ENCODE peak calls at places on chromosomes 3 and 15, in four cellular contexts. One of them, this sample, is unnamed.

GRCh38 chr3:78275420-78275852 is 1235.5 kb downstream of the ROBO2 start:
- DNase-seq in HepG2: no peak
- DNase-seq in K562: no peak
- DNase-seq in GM12891: no peak
- DNase-seq in this sample: no peak

GRCh38 chr3:168493412-168494205 is 397.9 kb upstream of the GOLIM4 start:
- DNase-seq in K562: no peak
- DNase-seq in HepG2: no peak
- DNase-seq in GM12891: no peak
- DNase-seq in this sample: no peak

GRCh38 chr15:62649793-62650420 is 392.6 kb upstream of the TPM1 start:
- DNase-seq in HepG2: no peak
- DNase-seq in GM12891: peak; percentile 42
- DNase-seq in K562: no peak
- DNase-seq in this sample: peak; percentile 40

GRCh38 chr3:149495581-149496125 is 21.2 kb downstream of the TM4SF4 start:
- DNase-seq in GM12891: no peak
- DNase-seq in HepG2: no peak
- DNase-seq in K562: no peak
- DNase-seq in this sample: no peak

GRCh38 chr15:64624242-64624641 is 151.1 kb downstream of the RBPMS2 start:
- DNase-seq in GM12891: no peak
- DNase-seq in HepG2: no peak
- DNase-seq in K562: no peak
- DNase-seq in this sample: no peak

GRCh38 chr15:97084650-97085049 is 754.1 kb downstream of the NR2F2 start:
- DNase-seq in K562: no peak
- DNase-seq in HepG2: no peak
- DNase-seq in GM12891: no peak
- DNase-seq in this sample: no peak

GRCh38 chr15:53625962-53626845 is 133.3 kb downstream of the WDR72 start:
- DNase-seq in GM12891: no peak
- DNase-seq in K562: no peak
- DNase-seq in HepG2: no peak
- DNase-seq in this sample: no peak

GRCh38 chr3:192727032-192727847 is at the start of gene FGF12:
- DNase-seq in GM12891: no peak
- DNase-seq in HepG2: peak; percentile 2
- DNase-seq in K562: peak; percentile 1
- DNase-seq in this sample: no peak

GRCh38 chr3:49805884-49806701 is 3.0 kb downstream of the INKA1 start:
- DNase-seq in GM12891: no peak
- DNase-seq in HepG2: no peak
- DNase-seq in K562: peak; percentile 84
- DNase-seq in this sample: no peak

GRCh38 chr3:195558602-195559001 is 15.5 kb upstream of the PPP1R2 start:
- DNase-seq in K562: peak; percentile 67
- DNase-seq in GM12891: no peak
- DNase-seq in HepG2: peak; percentile 49
- DNase-seq in this sample: no peak

GRCh38 chr3:121998030-121998580 is 23.9 kb downstream of the ILDR1 start:
- DNase-seq in HepG2: no peak
- DNase-seq in K562: no peak
- DNase-seq in GM12891: no peak
- DNase-seq in this sample: no peak

GRCh38 chr3:108320746-108321350 is 24.5 kb downstream of the HHLA2 start:
- DNase-seq in K562: no peak
- DNase-seq in GM12891: no peak
- DNase-seq in HepG2: no peak
- DNase-seq in this sample: no peak

GRCh38 chr15:81216411-81216810 is 19.7 kb downstream of the IL16 start:
- DNase-seq in HepG2: no peak
- DNase-seq in GM12891: no peak
- DNase-seq in K562: no peak
- DNase-seq in this sample: no peak

GRCh38 chr3:175764722-175765121 is 905.6 kb downstream of the NAALADL2 start:
- DNase-seq in K562: no peak
- DNase-seq in HepG2: no peak
- DNase-seq in GM12891: no peak
- DNase-seq in this sample: no peak

GRCh38 chr15:60221356-60221755 is 176.4 kb downstream of the ANXA2 start:
- DNase-seq in GM12891: no peak
- DNase-seq in HepG2: no peak
- DNase-seq in K562: no peak
- DNase-seq in this sample: no peak

GRCh38 chr3:191775451-191776233 is 314.7 kb downstream of the PYDC2 start:
- DNase-seq in K562: no peak
- DNase-seq in GM12891: no peak
- DNase-seq in HepG2: no peak
- DNase-seq in this sample: no peak

GRCh38 chr3:130081371-130081881 is at the start of gene ALG1L2:
- DNase-seq in K562: no peak
- DNase-seq in HepG2: no peak
- DNase-seq in GM12891: no peak
- DNase-seq in this sample: no peak

GRCh38 chr3:66997560-66998074 is 490 bp upstream of the KBTBD8 start:
- DNase-seq in HepG2: no peak
- DNase-seq in K562: peak; percentile 75
- DNase-seq in GM12891: no peak
- DNase-seq in this sample: no peak

GRCh38 chr15:75810874-75811498 is 32.3 kb upstream of the UBE2Q2 start:
- DNase-seq in K562: no peak
- DNase-seq in HepG2: no peak
- DNase-seq in GM12891: no peak
- DNase-seq in this sample: no peak

GRCh38 chr15:100731259-100732156 is 129.1 kb downstream of the ASB7 start:
- DNase-seq in K562: no peak
- DNase-seq in HepG2: no peak
- DNase-seq in GM12891: no peak
- DNase-seq in this sample: no peak

GRCh38 chr15:44447772-44448376 is 20.4 kb downstream of the CTDSPL2 start:
- DNase-seq in HepG2: no peak
- DNase-seq in GM12891: no peak
- DNase-seq in K562: no peak
- DNase-seq in this sample: no peak

GRCh38 chr15:44450172-44450571 is 22.7 kb downstream of the CTDSPL2 start:
- DNase-seq in GM12891: no peak
- DNase-seq in HepG2: no peak
- DNase-seq in K562: no peak
- DNase-seq in this sample: no peak
- TF ChIP-seq POLR2A in GM12891: no peak
- TF ChIP-seq POLR2A in HepG2: no peak
- TF ChIP-seq POLR2A in K562: no peak
- TF ChIP-seq POLR2A in this sample: no peak

GRCh38 chr3:183897606-183898384 is 13.1 kb upstream of the PARL start:
- DNase-seq in GM12891: no peak
- DNase-seq in K562: no peak
- DNase-seq in HepG2: no peak
- DNase-seq in this sample: no peak

GRCh38 chr3:183895774-183896173 is 11.1 kb upstream of the PARL start:
- DNase-seq in HepG2: no peak
- DNase-seq in GM12891: no peak
- DNase-seq in K562: no peak
- DNase-seq in this sample: no peak

GRCh38 chr3:183896610-183897009 is 11.9 kb upstream of the PARL start:
- DNase-seq in GM12891: no peak
- DNase-seq in HepG2: no peak
- DNase-seq in K562: no peak
- DNase-seq in this sample: no peak

GRCh38 chr3:183896184-183896583 is 11.5 kb upstream of the PARL start:
- DNase-seq in HepG2: no peak
- DNase-seq in K562: no peak
- DNase-seq in GM12891: no peak
- DNase-seq in this sample: no peak

DNA sequence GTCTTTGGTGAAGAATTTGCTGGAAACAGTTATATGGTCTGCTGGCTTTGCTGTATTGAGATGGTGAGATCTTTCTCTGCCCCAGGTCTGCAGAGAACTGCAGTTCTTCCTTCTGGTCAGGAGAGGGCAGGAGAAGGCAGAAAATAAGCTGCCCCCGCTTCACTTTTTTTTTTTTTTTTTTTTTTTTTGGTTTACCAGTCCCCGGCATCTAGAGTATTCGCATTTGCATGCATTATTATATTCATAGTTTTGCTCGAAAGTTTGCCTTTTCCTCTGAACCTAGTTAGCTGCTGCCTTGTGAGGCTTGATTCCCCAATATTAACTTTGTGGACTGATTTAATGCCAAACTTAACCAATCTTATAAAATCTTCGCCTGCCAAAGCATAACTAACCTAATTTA is 10.6 kb upstream of the PARL start:
- DNase-seq in K562: peak; percentile 63
- DNase-seq in HepG2: peak; percentile 44
- DNase-seq in GM12891: peak; percentile 70
- DNase-seq in this sample: peak; percentile 64
- TF ChIP-seq TAF1 in K562: no peak
- TF ChIP-seq TAF1 in HepG2: no peak
- TF ChIP-seq TAF1 in GM12891: no peak
- TF ChIP-seq TAF1 in this sample: no peak

GRCh38 chr15:66569461-66570137 is 3.8 kb upstream of the LCTL start:
- DNase-seq in HepG2: no peak
- DNase-seq in GM12891: no peak
- DNase-seq in K562: no peak
- DNase-seq in this sample: no peak

GRCh38 chr15:66570327-66570726 is 4.5 kb upstream of the LCTL start:
- DNase-seq in K562: no peak
- DNase-seq in GM12891: no peak
- DNase-seq in HepG2: no peak
- DNase-seq in this sample: no peak

GRCh38 chr15:66570842-66571241 is 5.0 kb upstream of the LCTL start:
- DNase-seq in K562: no peak
- DNase-seq in HepG2: no peak
- DNase-seq in GM12891: no peak
- DNase-seq in this sample: no peak

GRCh38 chr15:66573348-66573718 is 7.5 kb upstream of the LCTL start:
- DNase-seq in K562: no peak
- DNase-seq in GM12891: no peak
- DNase-seq in HepG2: no peak
- DNase-seq in this sample: no peak

GRCh38 chr15:66573719-66574641 is 8.2 kb upstream of the LCTL start:
- DNase-seq in K562: no peak
- DNase-seq in HepG2: no peak
- DNase-seq in GM12891: no peak
- DNase-seq in this sample: no peak
- TF ChIP-seq POLR2AphosphoS5 in K562: no peak
- TF ChIP-seq POLR2AphosphoS5 in HepG2: no peak
- TF ChIP-seq POLR2AphosphoS5 in GM12891: no peak
- TF ChIP-seq POLR2AphosphoS5 in this sample: no peak

GRCh38 chr3:131388400-131388799 is 6.8 kb downstream of the NUDT16 start:
- DNase-seq in K562: no peak
- DNase-seq in GM12891: no peak
- DNase-seq in HepG2: no peak
- DNase-seq in this sample: no peak
- TF ChIP-seq POLR2A in K562: no peak
- TF ChIP-seq POLR2A in GM12891: no peak
- TF ChIP-seq POLR2A in HepG2: no peak
- TF ChIP-seq POLR2A in this sample: no peak

GRCh38 chr15:87215100-87215499 is 1041.4 kb downstream of the NTRK3 start:
- DNase-seq in GM12891: no peak
- DNase-seq in HepG2: no peak
- DNase-seq in K562: no peak
- DNase-seq in this sample: no peak

GRCh38 chr15:87224409-87224808 is 1032.1 kb downstream of the NTRK3 start:
- DNase-seq in HepG2: no peak
- DNase-seq in GM12891: no peak
- DNase-seq in K562: no peak
- DNase-seq in this sample: no peak

DNA sequence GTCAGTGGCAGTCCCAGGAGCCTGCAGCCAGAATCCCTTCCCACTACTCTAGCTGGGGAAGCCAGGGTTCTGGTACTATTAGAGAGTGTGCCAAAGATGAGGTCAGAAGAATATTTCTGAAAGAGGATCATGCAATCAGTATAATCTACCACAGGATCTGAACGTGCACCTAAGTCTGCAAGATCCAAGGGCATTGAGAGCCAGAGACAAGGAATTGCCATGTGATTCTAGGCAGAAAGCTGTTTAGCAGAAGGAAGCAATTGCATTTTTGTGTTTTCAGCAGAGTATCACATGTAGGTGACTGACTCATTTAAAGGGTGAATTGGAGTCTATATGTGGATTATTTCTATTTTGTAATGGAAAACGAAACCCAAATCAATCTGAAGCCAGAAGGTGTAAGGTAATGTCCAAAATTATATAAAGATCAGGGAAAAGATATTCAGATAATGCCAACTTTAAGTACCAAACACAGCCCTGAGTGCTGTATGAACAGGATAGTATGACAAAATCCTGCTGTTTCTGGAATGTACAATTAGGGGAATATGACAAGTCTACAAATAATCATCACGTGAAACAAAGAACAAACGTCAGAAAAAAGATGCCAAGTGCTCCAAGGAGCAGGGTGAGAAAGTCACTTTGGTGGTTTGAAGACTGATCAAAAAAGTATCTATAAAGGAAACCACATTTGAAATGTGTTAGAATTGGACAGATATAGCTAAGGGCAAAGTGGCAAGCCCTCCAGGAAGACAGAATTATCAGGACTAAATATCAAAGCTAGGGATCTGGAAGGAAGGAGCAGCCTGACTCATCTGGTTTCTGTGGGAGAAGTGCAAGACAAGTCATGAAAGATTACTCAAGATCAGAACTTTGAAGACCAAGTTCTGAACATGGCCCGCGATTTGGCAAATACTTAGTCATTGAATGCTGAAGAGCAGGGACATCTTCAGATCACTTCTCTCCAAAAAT is 1036.6 kb downstream of the NTRK3 start:
- DNase-seq in K562: no peak
- DNase-seq in GM12891: no peak
- DNase-seq in HepG2: no peak
- DNase-seq in this sample: no peak
- TF ChIP-seq TAF1 in K562: no peak
- TF ChIP-seq TAF1 in GM12891: no peak
- TF ChIP-seq TAF1 in HepG2: no peak
- TF ChIP-seq TAF1 in this sample: no peak

This sample was measured in GM12892.